ENCODE peak calls at places on chromosomes 2 and 18, in nine cellular contexts. O, K, Q, C, G, T, W, J and E are unnamed samples.
A peak's percentile ranks its signal among the peaks of the same experiment; 100 is the strongest.

GRCh38 chr2:103788875-103789715 is 1027.3 kb downstream of the TMEM182 start:
- DNase-seq in O (peak; percentile 12), K (no peak), Q (no peak), C (peak; percentile 58), G (no peak), T (no peak), W (no peak), J (peak; percentile 32), E (peak; percentile 56)

GRCh38 chr18:48934400-48934707 is 16.4 kb downstream of the SMAD7 start:
- DNase-seq in O (no peak), K (no peak), Q (no peak), C (no peak), G (no peak), T (no peak), W (no peak), J (no peak), E (no peak)

GRCh38 chr18:28541276-28541930 is 364.5 kb upstream of the CDH2 start:
- DNase-seq in O (no peak), K (no peak), Q (no peak), C (peak; percentile 5), G (no peak), T (no peak), W (no peak), J (no peak), E (no peak)

GRCh38 chr2:167406558-167406957 is 518.3 kb downstream of the XIRP2 start:
- DNase-seq in O (no peak), K (no peak), Q (no peak), C (no peak), G (no peak), T (no peak), W (no peak), J (peak; percentile 5), E (no peak)

GRCh38 chr2:163182764-163183354 is 344.3 kb upstream of the KCNH7 start:
- DNase-seq in O (no peak), K (peak; percentile 33), Q (no peak), C (peak; percentile 10), G (no peak), T (no peak), W (peak; percentile 49), J (no peak), E (no peak)

GRCh38 chr2:237234268-237234667 is 148.6 kb downstream of the COPS8 start:
- DNase-seq in O (no peak), K (no peak), Q (no peak), C (no peak), G (no peak), T (no peak), W (no peak), J (no peak), E (no peak)

GRCh38 chr18:46591821-46592391 is 65.1 kb downstream of the LOXHD1 start:
- DNase-seq in O (no peak), K (no peak), Q (no peak), C (no peak), G (no peak), T (no peak), W (no peak), J (no peak), E (no peak)

GRCh38 chr2:229133155-229133772 is 137.8 kb downstream of the PID1 start:
- DNase-seq in O (no peak), K (peak; percentile 76), Q (no peak), C (peak; percentile 37), G (no peak), T (no peak), W (peak; percentile 61), J (peak; percentile 53), E (no peak)

GRCh38 chr2:183123959-183124221 is 353 bp upstream of the NUP35 start:
- DNase-seq in O (no peak), K (no peak), Q (no peak), C (no peak), G (no peak), T (no peak), W (no peak), J (no peak), E (no peak)

GRCh38 chr2:165357758-165358157 is 111.7 kb upstream of the CSRNP3 start:
- DNase-seq in O (no peak), K (peak; percentile 87), Q (no peak), C (no peak), G (no peak), T (no peak), W (no peak), J (peak; percentile 86), E (no peak)

GRCh38 chr2:53053958-53054357 is 713.6 kb upstream of the CHAC2 start:
- DNase-seq in O (no peak), K (no peak), Q (no peak), C (no peak), G (no peak), T (no peak), W (no peak), J (no peak), E (no peak)

GRCh38 chr2:74951211-74951754 is 7.2 kb upstream of the POLE4 start:
- DNase-seq in O (no peak), K (no peak), Q (no peak), C (no peak), G (no peak), T (no peak), W (peak; percentile 65), J (no peak), E (no peak)

GRCh38 chr2:133766164-133766832 is 198.0 kb upstream of the NCKAP5 start:
- DNase-seq in O (no peak), K (no peak), Q (no peak), C (no peak), G (no peak), T (no peak), W (no peak), J (no peak), E (no peak)

GRCh38 chr2:79638410-79638809 is 125.6 kb downstream of the CTNNA2 start:
- DNase-seq in O (no peak), K (no peak), Q (no peak), C (no peak), G (no peak), T (no peak), W (no peak), J (no peak), E (no peak)

GRCh38 chr2:36088716-36089328 is 266.8 kb upstream of the CRIM1 start:
- DNase-seq in O (no peak), K (no peak), Q (no peak), C (no peak), G (peak; percentile 40), T (no peak), W (no peak), J (no peak), E (no peak)

DNA sequence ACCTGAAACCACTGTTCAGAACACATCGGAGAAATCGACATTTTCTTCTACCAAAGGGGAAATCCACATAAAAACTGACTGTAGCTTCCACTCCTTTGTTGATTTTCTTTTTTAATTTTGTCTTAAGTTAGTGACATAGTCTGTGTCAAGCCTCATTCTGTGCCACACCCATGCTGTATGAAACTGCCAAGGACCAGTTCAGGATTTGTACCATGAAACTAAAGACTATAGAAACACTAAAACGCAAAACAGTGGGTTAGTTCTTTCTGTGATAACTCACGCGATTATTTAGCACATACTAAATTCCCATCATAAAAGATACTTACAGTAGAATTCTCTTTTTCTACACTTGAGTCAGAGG is 54.5 kb downstream of the UXS1 start:
- DNase-seq in O (no peak), K (no peak), Q (no peak), C (no peak), G (no peak), T (no peak), W (no peak), J (no peak), E (no peak)
- H3K27ac ChIP-seq in O (no peak overlapping the region), K (no peak overlapping the region), Q (no peak overlapping the region), C (no peak overlapping the region), G (no peak overlapping the region), T (no peak overlapping the region), W (no peak overlapping the region), J (no peak overlapping the region), E (no peak overlapping the region)

GRCh38 chr2:2828774-2829368 is 497.8 kb upstream of the MYT1L start:
- DNase-seq in O (no peak), K (no peak), Q (no peak), C (no peak), G (peak; percentile 37), T (no peak), W (no peak), J (no peak), E (peak; percentile 80)
- H3K27ac ChIP-seq in O (no peak overlapping the region), K (no peak overlapping the region), Q (no peak overlapping the region), C (no peak overlapping the region), G (no peak overlapping the region), T (no peak overlapping the region), W (no peak overlapping the region), J (no peak overlapping the region), E (peak overlapping the region; percentile 64)

GRCh38 chr2:25194576-25195122 is 26.3 kb upstream of the POMC start:
- DNase-seq in O (no peak), K (no peak), Q (no peak), C (no peak), G (no peak), T (no peak), W (no peak), J (no peak), E (no peak)
- H3K27ac ChIP-seq in O (no peak overlapping the region), K (no peak overlapping the region), Q (no peak overlapping the region), C (no peak overlapping the region), G (no peak overlapping the region), T (no peak overlapping the region), W (no peak overlapping the region), J (no peak overlapping the region), E (no peak overlapping the region)

DNA sequence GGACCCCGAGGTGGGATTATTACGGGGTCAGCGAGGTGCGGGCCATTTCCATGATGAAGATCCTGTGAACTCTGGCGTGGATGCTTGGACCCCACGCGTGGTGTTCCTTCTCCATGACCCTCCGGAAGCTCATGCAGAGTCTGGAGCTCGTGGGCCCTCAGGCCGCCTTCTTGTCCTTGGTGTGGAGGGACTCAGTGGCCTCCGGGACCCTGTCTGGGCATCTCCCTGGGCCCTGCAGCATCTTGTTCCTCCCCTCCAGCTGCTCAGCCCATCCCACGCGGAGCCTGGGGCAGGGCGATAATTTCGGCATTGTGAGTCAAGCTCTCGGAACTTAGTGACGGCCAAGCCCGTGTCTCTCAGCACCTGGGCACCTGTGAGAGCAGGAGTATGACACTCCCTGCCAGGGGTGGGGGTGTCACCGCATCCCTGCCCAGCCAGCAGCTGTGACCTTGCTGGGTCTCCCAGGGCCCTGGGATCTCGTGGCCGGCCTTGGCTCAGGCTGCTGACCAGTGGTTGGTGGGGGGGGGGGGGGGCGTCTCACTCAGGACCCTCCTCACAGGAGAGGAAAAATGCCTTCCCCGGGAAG is 24.6 kb downstream of the RTP5 start:
- DNase-seq in O (no peak), K (no peak), Q (no peak), C (no peak), G (no peak), T (peak; percentile 36), W (no peak), J (peak; percentile 69), E (no peak)
- H3K27ac ChIP-seq in O (no peak overlapping the region), K (no peak overlapping the region), Q (no peak overlapping the region), C (no peak overlapping the region), G (no peak overlapping the region), T (no peak overlapping the region), W (no peak overlapping the region), J (no peak overlapping the region), E (no peak overlapping the region)

DNA sequence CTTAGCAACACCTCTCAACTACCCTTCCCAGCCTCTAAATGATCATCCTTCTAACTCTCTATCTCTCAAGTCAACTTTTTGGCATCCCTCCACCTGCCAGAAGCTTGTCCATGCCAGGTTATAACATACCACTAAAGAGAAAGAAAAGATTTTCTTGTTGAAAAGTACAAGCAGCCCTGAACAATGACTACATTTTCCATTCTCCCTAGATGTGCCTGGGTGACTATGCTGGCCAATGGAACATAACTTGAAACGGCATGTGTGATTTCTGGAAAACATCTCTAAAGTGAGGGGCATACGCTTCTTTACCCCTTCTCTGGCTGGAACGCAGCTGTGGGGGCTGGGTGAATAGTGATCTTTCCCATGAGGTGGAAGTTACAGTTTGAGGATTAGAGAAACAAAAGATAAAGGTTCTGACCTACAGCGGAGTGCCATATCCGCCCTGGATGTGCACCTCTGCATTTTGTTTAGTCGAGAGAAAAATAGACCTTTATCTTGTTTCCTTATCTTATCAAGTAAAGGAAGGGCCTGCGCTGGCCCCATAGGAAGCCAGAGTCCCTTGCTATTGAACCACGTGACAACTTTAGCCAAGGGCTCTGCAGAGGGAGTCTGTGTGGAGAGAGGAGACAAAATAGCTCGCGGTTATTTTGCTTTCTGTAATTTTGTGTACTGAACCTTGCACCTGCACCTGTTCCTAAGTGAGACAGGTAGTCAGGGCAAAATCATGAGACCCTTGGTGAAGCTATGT is 436.8 kb downstream of the TGIF1 start:
- DNase-seq in O (peak; percentile 14), K (no peak), Q (no peak), C (peak; percentile 32), G (no peak), T (no peak), W (no peak), J (no peak), E (no peak)
- H3K27ac ChIP-seq in O (no peak overlapping the region), K (no peak overlapping the region), Q (no peak overlapping the region), C (peak overlapping the region; percentile 41), G (no peak overlapping the region), T (no peak overlapping the region), W (no peak overlapping the region), J (no peak overlapping the region), E (no peak overlapping the region)